ENCODE peak calls at places on chromosomes 1 and 21, in nine cellular contexts. W is central memory CD8-positive, alpha-beta T cell; Z is Caki2; K is cardiac muscle cell; L is NCI-H510A treated with DMSO at 0.1 percent for 48 hours; E is GM12891; X is left ventricle myocardium inferior; G is dermis microvascular lymphatic vessel endothelial cell; U is activated CD8-positive, alpha-beta memory T cell treated with anti-CD3 and anti-CD28 coated beads for 4 hours. C is an unnamed sample.

GRCh38 chr1:177863776-177864175 is 106.1 kb downstream of the SEC16B start:
- DNase-seq in Z (no peak), W (no peak), E (no peak), U (no peak), X (no peak), K (no peak), G (no peak), L (no peak), C (no peak)

GRCh38 chr1:226783202-226783601 is 44.1 kb upstream of the ITPKB start:
- DNase-seq in U (no peak), K (no peak), L (no peak), W (no peak), Z (no peak), G (peak), X (no peak), E (no peak), C (no peak)

GRCh38 chr1:156270314-156270713 is 12.3 kb downstream of the SMG5 start:
- DNase-seq in X (no peak), U (no peak), G (no peak), L (no peak), Z (no peak), E (no peak), K (no peak), W (no peak), C (no peak)

GRCh38 chr1:248243204-248243603 is 12.0 kb downstream of the OR2M4 start:
- DNase-seq in X (no peak), K (no peak), W (no peak), G (peak), Z (peak), L (peak), E (peak), U (no peak), C (peak)

GRCh38 chr1:30727796-30728195 is 4.4 kb upstream of the MATN1 start:
- DNase-seq in K (no peak), W (no peak), Z (peak), G (peak), E (no peak), X (no peak), L (no peak), U (no peak), C (peak)

GRCh38 chr1:203340112-203340804 is 10.7 kb downstream of the FMOD start:
- DNase-seq in L (peak), K (peak), Z (peak), U (peak), E (peak), G (peak), W (no peak), X (peak), C (peak)

GRCh38 chr1:6476483-6476882 is 10.5 kb upstream of the TNFRSF25 start:
- DNase-seq in X (no peak), L (no peak), W (no peak), K (no peak), Z (no peak), U (no peak), E (no peak), G (no peak), C (no peak)

GRCh38 chr1:222043444-222044292 is 301.8 kb upstream of the DUSP10 start:
- DNase-seq in E (no peak), K (no peak), X (no peak), U (no peak), W (no peak), G (no peak), Z (no peak), L (no peak), C (no peak)

GRCh38 chr21:34968414-34969333 is 80.4 kb downstream of the RUNX1 start:
- DNase-seq in L (no peak), Z (no peak), X (no peak), E (no peak), G (no peak), U (no peak), K (no peak), W (no peak), C (no peak)

GRCh38 chr1:29515188-29515955 is 279.1 kb downstream of the PTPRU start:
- DNase-seq in E (no peak), Z (no peak), U (no peak), W (no peak), K (no peak), L (no peak), G (no peak), X (no peak), C (no peak)

GRCh38 chr21:46154155-46154954 is 1.0 kb downstream of the FTCD start:
- DNase-seq in E (no peak), U (no peak), W (no peak), L (no peak), G (no peak), X (no peak), K (no peak), Z (no peak), C (no peak)

GRCh38 chr21:25080706-25081495 is 526.4 kb downstream of the MRPL39 start:
- DNase-seq in W (no peak), Z (no peak), K (no peak), L (no peak), X (no peak), G (no peak), U (no peak), E (no peak), C (no peak)

GRCh38 chr1:225921734-225922709 is 2.0 kb downstream of the PYCR2 start:
- DNase-seq in X (no peak), W (no peak), L (no peak), U (no peak), E (no peak), G (no peak), Z (no peak), K (no peak), C (peak)

GRCh38 chr1:212667223-212668139 is 32.2 kb downstream of the BATF3 start:
- DNase-seq in Z (peak), W (peak), E (no peak), L (no peak), G (peak), U (no peak), X (no peak), K (no peak), C (peak)

C was measured in DMS53.